ENCODE peak calls at places on chromosomes 6 and 20, in four cellular contexts. Q is HCT116, G is SK-N-SH, I is K562. U is an unnamed sample.

GRCh38 chr6:159533568-159533967 is 159.5 kb downstream of the SOD2 start:
- DNase-seq in Q (no peak), G (no peak), I (no peak), U (no peak)

GRCh38 chr6:165571721-165572132 is 91.3 kb downstream of the PDE10A start:
- DNase-seq in Q (no peak), G (no peak), I (no peak), U (no peak)

GRCh38 chr6:75317503-75318206 is 33.1 kb upstream of the TMEM30A start:
- DNase-seq in Q (no peak), G (no peak), I (no peak), U (no peak)

GRCh38 chr20:1242530-1242929 is 16.7 kb downstream of the RAD21L1 start:
- DNase-seq in Q (no peak), G (no peak), I (peak), U (no peak)

GRCh38 chr6:52691718-52692117 is 20.8 kb downstream of the TMEM14A start:
- DNase-seq in Q (no peak), G (no peak), I (no peak), U (no peak)

GRCh38 chr6:26205161-26205624 is 118.0 kb downstream of the HFE start:
- DNase-seq in Q (peak), G (peak), I (peak), U (peak)

GRCh38 chr6:16700202-16700997 is 60.9 kb downstream of the ATXN1 start:
- DNase-seq in Q (no peak), G (no peak), I (no peak), U (no peak)

GRCh38 chr6:53530346-53530745 is 14.6 kb downstream of the GCLC start:
- DNase-seq in Q (no peak), G (no peak), I (no peak), U (no peak)

GRCh38 chr6:35955071-35955470 is 34.2 kb upstream of the SRPK1 start:
- DNase-seq in Q (no peak), G (no peak), I (no peak), U (no peak)

GRCh38 chr6:37985355-37985754 is 165.8 kb downstream of the ZFAND3 start:
- DNase-seq in Q (no peak), G (no peak), I (no peak), U (no peak)

GRCh38 chr20:47843886-47844567 is 58.7 kb upstream of the SULF2 start:
- DNase-seq in Q (no peak), G (no peak), I (no peak), U (peak)

GRCh38 chr6:82362868-82363267 is 749 bp upstream of the TPBG start:
- DNase-seq in Q (no peak), G (peak), I (no peak), U (no peak)
- TF ChIP-seq SIN3A in Q (no peak), G (peak), I (no peak), U (no peak)

GRCh38 chr6:105733556-105734162 is 330.8 kb upstream of the PREP start:
- DNase-seq in Q (peak), G (peak), I (peak), U (peak)
- TF ChIP-seq SIN3A in Q (no peak), G (no peak), I (no peak), U (no peak)

GRCh38 chr6:40334496-40334895 is 252.7 kb downstream of the LRFN2 start:
- DNase-seq in Q (no peak), G (no peak), I (no peak), U (no peak)

GRCh38 chr6:40338306-40338705 is 248.9 kb downstream of the LRFN2 start:
- DNase-seq in Q (no peak), G (no peak), I (no peak), U (no peak)

GRCh38 chr6:40336986-40337780 is 250.0 kb downstream of the LRFN2 start:
- DNase-seq in Q (no peak), G (no peak), I (no peak), U (no peak)

GRCh38 chr6:40340196-40340595 is 247.0 kb downstream of the LRFN2 start:
- DNase-seq in Q (no peak), G (no peak), I (no peak), U (no peak)

GRCh38 chr6:40336296-40336695 is 250.9 kb downstream of the LRFN2 start:
- DNase-seq in Q (no peak), G (no peak), I (no peak), U (no peak)
- TF ChIP-seq SIN3A in Q (no peak), G (no peak), I (no peak), U (no peak)

GRCh38 chr6:87274660-87275273 is 47.6 kb upstream of the SMIM8 start:
- DNase-seq in Q (no peak), G (no peak), I (no peak), U (no peak)
- TF ChIP-seq SIN3A in Q (no peak), G (no peak), I (no peak), U (no peak)

GRCh38 chr20:19210426-19211155 is 1.9 kb upstream of the SLC24A3 start:
- DNase-seq in Q (no peak), G (no peak), I (no peak), U (no peak)
- TF ChIP-seq SIN3A in Q (no peak), G (no peak), I (no peak), U (no peak)

GRCh38 chr6:33050013-33050800 is 23.2 kb downstream of the HLA-DPA1 start:
- DNase-seq in Q (no peak), G (no peak), I (no peak), U (no peak)
- TF ChIP-seq SIN3A in Q (no peak), G (no peak), I (no peak), U (no peak)

DNA sequence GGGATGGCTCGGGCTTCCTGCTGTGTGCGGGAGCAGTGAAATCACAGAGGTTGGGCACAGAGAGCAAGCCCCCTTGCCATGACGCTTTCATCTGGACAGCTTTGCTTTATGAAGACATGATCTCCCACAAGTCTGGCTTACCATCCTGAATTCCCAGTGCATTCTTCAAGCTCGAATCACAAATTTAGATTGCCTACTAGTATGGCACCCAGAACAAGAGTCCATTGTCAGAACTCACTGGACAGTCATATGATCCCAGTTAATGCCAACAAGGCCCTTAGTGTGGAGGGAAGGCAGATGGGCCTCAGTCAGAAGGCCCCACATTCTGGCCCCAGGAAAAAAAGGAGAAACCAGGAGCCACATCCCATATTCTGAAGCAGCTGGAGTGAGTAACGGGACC is 147.3 kb upstream of the FOXQ1 start:
- DNase-seq in Q (no peak), G (no peak), I (no peak), U (peak)
- TF ChIP-seq SIN3A in Q (no peak), G (no peak), I (no peak), U (no peak)